ENCODE peak calls at places on chromosomes 13 and 19, in eight cellular contexts. One of them, this sample, is unnamed.

GRCh38 chr13:60158321-60158801 is 5.4 kb downstream of the DIAPH3 start:
- DNase-seq in ELR: no peak
- DNase-seq in fibroblast of the conjunctiva: no peak
- DNase-seq in T1000: no peak
- DNase-seq in effector memory CD8-positive, alpha-beta T cell: no peak
- DNase-seq in AG09309: no peak
- DNase-seq in T-cell: no peak
- DNase-seq in left cardiac atrium: no peak
- DNase-seq in this sample: no peak

GRCh38 chr13:20064128-20064527 is 96.7 kb downstream of the GJA3 start:
- DNase-seq in fibroblast of the conjunctiva: no peak
- DNase-seq in T1000: no peak
- DNase-seq in ELR: peak; percentile 60
- DNase-seq in T-cell: no peak
- DNase-seq in effector memory CD8-positive, alpha-beta T cell: no peak
- DNase-seq in left cardiac atrium: no peak
- DNase-seq in AG09309: no peak
- DNase-seq in this sample: no peak

GRCh38 chr13:102799544-102800144 is 725 bp downstream of the BIVM start:
- DNase-seq in T-cell: no peak
- DNase-seq in AG09309: no peak
- DNase-seq in ELR: peak; percentile 51
- DNase-seq in fibroblast of the conjunctiva: no peak
- DNase-seq in effector memory CD8-positive, alpha-beta T cell: peak; percentile 2
- DNase-seq in left cardiac atrium: peak; percentile 52
- DNase-seq in T1000: no peak
- DNase-seq in this sample: no peak

GRCh38 chr13:111904166-111904565 is 162.8 kb upstream of the SOX1 start:
- DNase-seq in T-cell: no peak
- DNase-seq in ELR: no peak
- DNase-seq in left cardiac atrium: no peak
- DNase-seq in fibroblast of the conjunctiva: no peak
- DNase-seq in T1000: no peak
- DNase-seq in AG09309: no peak
- DNase-seq in effector memory CD8-positive, alpha-beta T cell: no peak
- DNase-seq in this sample: no peak

GRCh38 chr13:100941811-100942361 is 267.3 kb upstream of the TMTC4 start:
- DNase-seq in left cardiac atrium: no peak
- DNase-seq in fibroblast of the conjunctiva: no peak
- DNase-seq in T1000: no peak
- DNase-seq in T-cell: no peak
- DNase-seq in AG09309: no peak
- DNase-seq in ELR: no peak
- DNase-seq in effector memory CD8-positive, alpha-beta T cell: no peak
- DNase-seq in this sample: no peak

GRCh38 chr19:39705578-39706188 is 1.4 kb downstream of the LGALS14 start:
- DNase-seq in effector memory CD8-positive, alpha-beta T cell: no peak
- DNase-seq in T1000: no peak
- DNase-seq in left cardiac atrium: no peak
- DNase-seq in T-cell: peak; percentile 7
- DNase-seq in fibroblast of the conjunctiva: no peak
- DNase-seq in ELR: no peak
- DNase-seq in AG09309: no peak
- DNase-seq in this sample: no peak

GRCh38 chr19:45231891-45232290 is 13.3 kb downstream of the EXOC3L2 start:
- DNase-seq in ELR: peak; percentile 39
- DNase-seq in T-cell: no peak
- DNase-seq in effector memory CD8-positive, alpha-beta T cell: no peak
- DNase-seq in left cardiac atrium: no peak
- DNase-seq in T1000: no peak
- DNase-seq in fibroblast of the conjunctiva: no peak
- DNase-seq in AG09309: no peak
- DNase-seq in this sample: no peak

GRCh38 chr19:6667114-6667627 is 2.8 kb downstream of the TNFSF14 start:
- DNase-seq in T-cell: no peak
- DNase-seq in ELR: no peak
- DNase-seq in left cardiac atrium: no peak
- DNase-seq in T1000: no peak
- DNase-seq in effector memory CD8-positive, alpha-beta T cell: no peak
- DNase-seq in AG09309: no peak
- DNase-seq in fibroblast of the conjunctiva: no peak
- DNase-seq in this sample: no peak

GRCh38 chr19:43532571-43532961 is 422 bp upstream of the ZNF575 start:
- DNase-seq in T-cell: no peak
- DNase-seq in ELR: no peak
- DNase-seq in left cardiac atrium: peak; percentile 71
- DNase-seq in T1000: peak; percentile 53
- DNase-seq in effector memory CD8-positive, alpha-beta T cell: no peak
- DNase-seq in AG09309: no peak
- DNase-seq in fibroblast of the conjunctiva: no peak
- DNase-seq in this sample: no peak

GRCh38 chr19:54179262-54179587 is 6.3 kb upstream of the TMC4 start:
- DNase-seq in AG09309: no peak
- DNase-seq in fibroblast of the conjunctiva: no peak
- DNase-seq in T-cell: no peak
- DNase-seq in left cardiac atrium: no peak
- DNase-seq in effector memory CD8-positive, alpha-beta T cell: no peak
- DNase-seq in T1000: no peak
- DNase-seq in ELR: no peak
- DNase-seq in this sample: no peak

GRCh38 chr19:8116437-8117293 is 32.7 kb downstream of the FBN3 start:
- DNase-seq in left cardiac atrium: no peak
- DNase-seq in effector memory CD8-positive, alpha-beta T cell: no peak
- DNase-seq in T-cell: no peak
- DNase-seq in ELR: no peak
- DNase-seq in AG09309: no peak
- DNase-seq in fibroblast of the conjunctiva: no peak
- DNase-seq in T1000: no peak
- DNase-seq in this sample: no peak

GRCh38 chr19:46859637-46860124 is 1.1 kb upstream of the ARHGAP35 start:
- DNase-seq in fibroblast of the conjunctiva: peak; percentile 72
- DNase-seq in AG09309: no peak
- DNase-seq in left cardiac atrium: peak; percentile 83
- DNase-seq in T-cell: no peak
- DNase-seq in effector memory CD8-positive, alpha-beta T cell: no peak
- DNase-seq in T1000: no peak
- DNase-seq in ELR: peak; percentile 74
- DNase-seq in this sample: no peak

GRCh38 chr13:59103004-59103768 is 1060.5 kb downstream of the DIAPH3 start:
- DNase-seq in effector memory CD8-positive, alpha-beta T cell: no peak
- DNase-seq in AG09309: no peak
- DNase-seq in T1000: no peak
- DNase-seq in left cardiac atrium: no peak
- DNase-seq in ELR: no peak
- DNase-seq in T-cell: no peak
- DNase-seq in fibroblast of the conjunctiva: peak; percentile 28
- DNase-seq in this sample: peak; percentile 18

GRCh38 chr13:99357149-99357596 is 50.0 kb upstream of the GPR183 start:
- DNase-seq in T1000: no peak
- DNase-seq in left cardiac atrium: no peak
- DNase-seq in effector memory CD8-positive, alpha-beta T cell: peak; percentile 26
- DNase-seq in AG09309: no peak
- DNase-seq in fibroblast of the conjunctiva: no peak
- DNase-seq in T-cell: no peak
- DNase-seq in ELR: peak; percentile 92
- DNase-seq in this sample: no peak

GRCh38 chr13:23979361-23980159 is 82.3 kb upstream of the C1QTNF9B start:
- DNase-seq in effector memory CD8-positive, alpha-beta T cell: peak; percentile 33
- DNase-seq in AG09309: no peak
- DNase-seq in T1000: peak; percentile 40
- DNase-seq in ELR: peak; percentile 92
- DNase-seq in T-cell: peak; percentile 3
- DNase-seq in fibroblast of the conjunctiva: peak; percentile 63
- DNase-seq in left cardiac atrium: peak; percentile 92
- DNase-seq in this sample: peak; percentile 73

GRCh38 chr13:32125746-32126145 is 94.2 kb downstream of the FRY start:
- DNase-seq in AG09309: peak; percentile 92
- DNase-seq in T1000: no peak
- DNase-seq in ELR: peak; percentile 15
- DNase-seq in effector memory CD8-positive, alpha-beta T cell: no peak
- DNase-seq in T-cell: no peak
- DNase-seq in fibroblast of the conjunctiva: no peak
- DNase-seq in left cardiac atrium: no peak
- DNase-seq in this sample: no peak

GRCh38 chr13:60484865-60485264 is 87.8 kb downstream of the TDRD3 start:
- DNase-seq in AG09309: no peak
- DNase-seq in T1000: no peak
- DNase-seq in effector memory CD8-positive, alpha-beta T cell: no peak
- DNase-seq in fibroblast of the conjunctiva: no peak
- DNase-seq in T-cell: no peak
- DNase-seq in left cardiac atrium: no peak
- DNase-seq in ELR: no peak
- DNase-seq in this sample: no peak

This sample was measured in brain pericyte.